ENCODE peak calls at places on chromosomes 12 and 14, in ten cellular contexts. Z is GM23248; T is RWPE2; G is MG63; J is right cardiac atrium; H is CD8-positive, alpha-beta T cell; P is PC-3; X is T-helper 17 cell; A is A549; F is H9. U is an unnamed sample.

GRCh38 chr12:6582196-6582595 is 14.1 kb upstream of the NOP2 start:
- DNase-seq in F (no peak), X (no peak), H (no peak), A (no peak), T (no peak), G (no peak), Z (no peak), P (no peak), J (no peak), U (no peak)

GRCh38 chr14:66405158-66405557 is 81.0 kb upstream of the CCDC196 start:
- DNase-seq in T (no peak), A (no peak), G (no peak), X (no peak), P (peak; percentile 12), Z (peak; percentile 29), F (peak; percentile 36), H (no peak), J (no peak), U (no peak)

GRCh38 chr14:35779368-35779767 is 29.7 kb downstream of the RALGAPA1 start:
- DNase-seq in Z (no peak), A (no peak), T (no peak), P (no peak), H (no peak), F (no peak), G (no peak), X (no peak), J (no peak), U (no peak)

GRCh38 chr12:116265361-116266128 is 11.9 kb downstream of the MED13L start:
- DNase-seq in P (no peak), G (no peak), J (no peak), F (no peak), A (no peak), Z (peak; percentile 64), T (no peak), X (no peak), H (no peak), U (no peak)

GRCh38 chr14:53306926-53307325 is 153.8 kb upstream of the DDHD1 start:
- DNase-seq in Z (peak; percentile 68), G (no peak), T (no peak), X (no peak), J (no peak), F (no peak), A (no peak), P (peak; percentile 48), H (no peak), U (no peak)

GRCh38 chr12:12822886-12823285 is 9.7 kb downstream of the DDX47 start:
- DNase-seq in Z (no peak), J (no peak), T (no peak), P (no peak), G (no peak), F (no peak), X (no peak), H (no peak), A (no peak), U (no peak)

GRCh38 chr12:123621101-123621500 is 12.4 kb downstream of the EIF2B1 start:
- DNase-seq in G (no peak), H (no peak), Z (peak; percentile 41), F (no peak), A (no peak), X (no peak), P (no peak), J (no peak), T (no peak), U (no peak)

GRCh38 chr12:124720687-124721500 is 142.8 kb downstream of the SCARB1 start:
- DNase-seq in H (no peak), J (peak; percentile 59), A (no peak), F (no peak), G (peak; percentile 74), Z (peak; percentile 77), P (peak; percentile 64), X (no peak), T (no peak), U (no peak)

GRCh38 chr14:79920180-79920579 is 291.1 kb downstream of the DIO2 start:
- DNase-seq in A (no peak), H (no peak), F (no peak), Z (no peak), T (no peak), X (no peak), P (no peak), G (no peak), J (no peak), U (no peak)

GRCh38 chr12:89347325-89347829 is 4.9 kb downstream of the DUSP6 start:
- DNase-seq in P (no peak), F (no peak), H (no peak), X (no peak), T (no peak), A (no peak), G (no peak), J (no peak), Z (no peak), U (no peak)

GRCh38 chr12:111626230-111626629 is 27.1 kb upstream of the ATXN2 start:
- DNase-seq in X (no peak), G (no peak), Z (no peak), T (no peak), F (no peak), H (no peak), J (no peak), A (no peak), P (no peak), U (no peak)

GRCh38 chr12:111624540-111624939 is 25.4 kb upstream of the ATXN2 start:
- DNase-seq in Z (no peak), P (peak; percentile 88), X (no peak), H (no peak), J (no peak), T (peak; percentile 60), F (no peak), G (no peak), A (no peak), U (no peak)

DNA sequence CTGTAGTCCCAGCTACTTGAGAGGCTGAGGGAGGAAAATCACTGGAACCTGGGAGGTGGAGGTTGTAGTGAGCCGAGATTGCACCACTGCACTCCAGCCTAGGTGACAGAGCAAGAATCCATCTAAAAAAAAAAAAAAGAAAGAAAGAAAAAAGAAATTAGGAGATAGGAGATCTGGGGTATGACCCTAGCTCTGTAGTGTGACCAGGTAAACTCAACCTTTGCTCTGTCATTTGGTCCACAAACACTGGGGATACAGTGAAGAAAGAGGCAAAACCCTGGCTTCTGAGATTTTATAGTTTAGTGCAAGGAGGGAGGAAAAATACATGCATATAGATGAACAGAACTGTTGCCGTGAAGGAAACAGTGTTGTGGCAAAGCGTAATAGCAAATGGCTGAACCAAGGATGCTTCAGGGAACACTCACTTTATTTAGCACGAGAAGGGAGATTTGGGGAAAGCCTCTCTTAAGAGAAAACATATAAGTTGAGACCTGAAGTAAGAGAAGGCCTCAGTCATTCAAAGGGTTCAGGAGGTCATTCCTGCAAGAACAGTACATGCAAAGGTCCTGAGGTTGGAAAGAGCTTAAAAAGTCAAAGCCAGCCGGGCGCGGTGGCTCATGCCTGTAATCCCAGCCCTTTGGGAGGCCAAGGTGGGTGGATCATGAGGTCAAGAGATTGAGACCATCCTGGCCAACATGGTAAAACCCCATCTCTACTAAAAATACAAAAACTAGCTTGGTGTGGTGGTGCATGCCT is 29.6 kb upstream of the ATXN2 start:
- DNase-seq in J (no peak), P (no peak), F (no peak), H (no peak), Z (no peak), A (no peak), T (no peak), X (no peak), G (no peak), U (no peak)
- H3K9me3 ChIP-seq in J (no peaks in the 10 kb centered on the region), P (no peaks in the 10 kb centered on the region), F (no peaks in the 10 kb centered on the region), H (no peaks in the 10 kb centered on the region), Z (no peaks in the 10 kb centered on the region), A (no peaks in the 10 kb centered on the region), T (no peaks in the 10 kb centered on the region), X (no peaks in the 10 kb centered on the region), G (no peaks in the 10 kb centered on the region), U (no peaks in the 10 kb centered on the region)

GRCh38 chr14:69038449-69039286 is 59.6 kb upstream of the ACTN1 start:
- DNase-seq in Z (peak; percentile 88), F (no peak), G (no peak), X (no peak), J (no peak), P (no peak), H (no peak), A (peak; percentile 35), T (no peak), U (no peak)

GRCh38 chr14:69039287-69039628 is 60.2 kb upstream of the ACTN1 start:
- DNase-seq in X (no peak), J (no peak), Z (peak; percentile 85), P (peak; percentile 72), A (peak; percentile 44), G (peak; percentile 38), F (no peak), T (no peak), H (no peak), U (no peak)

GRCh38 chr14:69034612-69035262 is 55.6 kb upstream of the ACTN1 start:
- DNase-seq in J (no peak), A (no peak), Z (peak; percentile 48), T (no peak), X (no peak), P (no peak), G (no peak), F (no peak), H (no peak), U (no peak)

GRCh38 chr14:69037790-69038448 is 58.8 kb upstream of the ACTN1 start:
- DNase-seq in G (peak; percentile 35), P (no peak), X (no peak), J (no peak), T (no peak), A (no peak), F (peak; percentile 75), H (no peak), Z (peak; percentile 71), U (no peak)

GRCh38 chr14:69036757-69037506 is 57.8 kb upstream of the ACTN1 start:
- DNase-seq in H (no peak), G (no peak), A (no peak), J (no peak), X (no peak), P (no peak), T (no peak), F (no peak), Z (no peak), U (no peak)
- H3K9me3 ChIP-seq in H (no peaks in the 10 kb centered on the region), G (no peaks in the 10 kb centered on the region), A (no peaks in the 10 kb centered on the region), J (no peaks in the 10 kb centered on the region), X (no peaks in the 10 kb centered on the region), P (no peaks in the 10 kb centered on the region), T (no peaks in the 10 kb centered on the region), F (no peaks in the 10 kb centered on the region), Z (no peaks in the 10 kb centered on the region), U (no peaks in the 10 kb centered on the region)

GRCh38 chr12:132533584-132533958 is 43.6 kb downstream of the FBRSL1 start:
- DNase-seq in F (no peak), P (no peak), J (no peak), H (no peak), T (no peak), X (no peak), G (no peak), A (no peak), Z (no peak), U (no peak)
- H3K9me3 ChIP-seq in F (peaks cover 56% of the 10 kb centered on the region), P (no peaks in the 10 kb centered on the region), J (no peaks in the 10 kb centered on the region), H (no peaks in the 10 kb centered on the region), T (no peaks in the 10 kb centered on the region), X (no peaks in the 10 kb centered on the region), G (no peaks in the 10 kb centered on the region), A (peaks cover 58% of the 10 kb centered on the region), Z (no peaks in the 10 kb centered on the region), U (no peaks in the 10 kb centered on the region)

DNA sequence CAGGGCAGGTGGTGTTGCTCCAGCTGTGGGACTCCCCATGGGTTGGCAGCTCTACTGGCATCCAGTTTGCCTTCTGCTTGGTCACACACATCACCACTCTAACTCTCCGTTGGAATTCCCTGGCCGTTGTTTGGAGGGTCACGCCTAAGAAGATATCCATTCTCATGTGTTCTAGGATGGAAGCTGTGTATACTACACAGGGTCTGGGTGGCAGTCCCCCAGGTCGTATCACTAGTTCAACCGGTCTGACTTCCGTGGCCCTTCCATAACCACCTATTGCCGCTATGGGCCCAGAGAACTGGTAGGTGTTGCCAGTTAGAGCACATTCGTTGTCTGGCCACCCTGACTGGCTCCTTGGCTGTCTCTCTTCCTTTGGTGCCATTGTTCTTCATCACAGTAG is 456.3 kb downstream of the TMEM121 start:
- DNase-seq in P (no peak), F (no peak), H (no peak), Z (no peak), G (no peak), J (no peak), A (no peak), X (no peak), T (no peak), U (no peak)
- H3K9me3 ChIP-seq in P (no peaks in the 10 kb centered on the region), F (peaks cover 84% of the 10 kb centered on the region), H (no peaks in the 10 kb centered on the region), Z (no peaks in the 10 kb centered on the region), G (no peaks in the 10 kb centered on the region), J (no peaks in the 10 kb centered on the region), A (no peaks in the 10 kb centered on the region), X (no peaks in the 10 kb centered on the region), T (no peaks in the 10 kb centered on the region), U (no peaks in the 10 kb centered on the region)